ENCODE peak calls at places on chromosome 17, in eight cellular contexts. A, J, D, O, W, C, T and H are unnamed samples.

GRCh38 chr17:79071161-79071560 is 3.5 kb upstream of the ENGASE start:
- DNase-seq in O (no peak), C (no peak), T (no peak), W (no peak), D (no peak), A (no peak), J (peak; percentile 29), H (peak; percentile 7)

GRCh38 chr17:48160177-48160967 is 52.8 kb downstream of the SNX11 start:
- DNase-seq in A (no peak), J (no peak), T (no peak), D (no peak), O (no peak), W (peak; percentile 90), C (no peak), H (no peak)

GRCh38 chr17:81488276-81488860 is 24.2 kb downstream of the ACTG1 start:
- DNase-seq in T (no peak), A (no peak), W (no peak), O (no peak), D (no peak), J (no peak), C (no peak), H (no peak)

GRCh38 chr17:56629450-56630187 is 36.1 kb downstream of the NOG start:
- DNase-seq in A (no peak), W (no peak), T (no peak), O (no peak), C (peak; percentile 12), J (no peak), D (no peak), H (no peak)

GRCh38 chr17:69367298-69367697 is 40.4 kb upstream of the ABCA5 start:
- DNase-seq in D (no peak), O (no peak), J (no peak), T (no peak), A (no peak), C (no peak), W (no peak), H (no peak)

GRCh38 chr17:42276609-42277341 is 584 bp upstream of the STAT5B start:
- DNase-seq in W (no peak), A (peak; percentile 30), J (peak; percentile 93), D (peak; percentile 82), O (no peak), C (peak; percentile 38), T (no peak), H (peak; percentile 85)

GRCh38 chr17:50675627-50676026 is 32.1 kb downstream of the ANKRD40 start:
- DNase-seq in W (no peak), A (no peak), T (no peak), O (no peak), D (no peak), J (peak; percentile 62), C (no peak), H (peak; percentile 40)

GRCh38 chr17:2050246-2050866 is 4.5 kb upstream of the HIC1 start:
- DNase-seq in D (peak; percentile 76), A (peak; percentile 53), O (peak; percentile 65), T (peak; percentile 46), W (peak; percentile 21), J (peak; percentile 92), C (peak; percentile 53), H (peak; percentile 87)

GRCh38 chr17:76515291-76515949 is 14.2 kb upstream of the RHBDF2 start:
- DNase-seq in D (peak; percentile 68), W (no peak), T (peak; percentile 76), O (peak; percentile 74), C (no peak), A (no peak), J (peak; percentile 93), H (peak; percentile 84)

GRCh38 chr17:9002610-9003354 is 18.5 kb upstream of the NTN1 start:
- DNase-seq in C (peak; percentile 47), D (no peak), W (no peak), J (peak; percentile 87), O (no peak), A (no peak), T (no peak), H (no peak)

GRCh38 chr17:62998665-62999393 is 32.8 kb downstream of the TANC2 start:
- DNase-seq in D (no peak), J (no peak), T (no peak), O (no peak), C (no peak), W (no peak), A (no peak), H (no peak)

GRCh38 chr17:8865385-8865784 is 2.1 kb downstream of the PIK3R6 start:
- DNase-seq in C (no peak), O (no peak), W (no peak), A (no peak), D (no peak), T (no peak), J (no peak), H (no peak)

GRCh38 chr17:36196099-36196496 is 460 bp downstream of the CCL3L1 start:
- DNase-seq in D (no peak), A (no peak), W (no peak), T (no peak), O (no peak), J (no peak), C (no peak), H (no peak)

GRCh38 chr17:32497431-32498205 is 10.8 kb downstream of the CDK5R1 start:
- DNase-seq in C (no peak), A (no peak), T (no peak), J (no peak), O (no peak), W (no peak), D (peak; percentile 21), H (peak; percentile 48)

GRCh38 chr17:28968914-28969295 is 17.6 kb upstream of the PHF12 start:
- DNase-seq in D (no peak), T (no peak), J (no peak), O (no peak), W (no peak), C (no peak), A (no peak), H (no peak)

GRCh38 chr17:79907855-79908254 is 68.6 kb upstream of the CBX4 start:
- DNase-seq in O (no peak), W (no peak), C (no peak), D (no peak), A (no peak), J (no peak), T (no peak), H (peak; percentile 77)

GRCh38 chr17:40322417-40323315 is 13.7 kb downstream of the RARA start:
- DNase-seq in C (no peak), O (peak; percentile 69), J (peak; percentile 93), T (peak; percentile 77), W (peak; percentile 36), A (no peak), D (peak; percentile 84), H (peak; percentile 89)